ENCODE peak calls at places on chromosome 22, in five cellular contexts. One of them, this sample, is unnamed.

GRCh38 chr22:50086526-50086925 is 1.3 kb upstream of the MLC1 start:
- DNase-seq in heart left ventricle: no peak
- DNase-seq in substantia nigra: no peak
- DNase-seq in right lobe of liver: no peak
- DNase-seq in WERI-Rb-1: no peak
- DNase-seq in this sample: no peak

GRCh38 chr22:44357962-44358553 is 45.3 kb upstream of the SHISAL1 start:
- DNase-seq in heart left ventricle: peak
- DNase-seq in substantia nigra: no peak
- DNase-seq in right lobe of liver: peak
- DNase-seq in WERI-Rb-1: no peak
- DNase-seq in this sample: no peak

GRCh38 chr22:30286813-30287625 is 2.3 kb downstream of the CASTOR1 start:
- DNase-seq in heart left ventricle: peak
- DNase-seq in substantia nigra: peak
- DNase-seq in right lobe of liver: peak
- DNase-seq in WERI-Rb-1: peak
- DNase-seq in this sample: peak

GRCh38 chr22:24758164-24758799 is 16.2 kb downstream of the PIWIL3 start:
- DNase-seq in heart left ventricle: no peak
- DNase-seq in substantia nigra: peak
- DNase-seq in right lobe of liver: peak
- DNase-seq in WERI-Rb-1: peak
- DNase-seq in this sample: peak

GRCh38 chr22:17486313-17486712 is 77.0 kb upstream of the SLC25A18 start:
- DNase-seq in heart left ventricle: no peak
- DNase-seq in substantia nigra: peak
- DNase-seq in right lobe of liver: no peak
- DNase-seq in WERI-Rb-1: no peak
- DNase-seq in this sample: no peak

GRCh38 chr22:24503137-24503850 is 8.2 kb downstream of the UPB1 start:
- DNase-seq in heart left ventricle: peak
- DNase-seq in substantia nigra: peak
- DNase-seq in right lobe of liver: peak
- DNase-seq in WERI-Rb-1: peak
- DNase-seq in this sample: peak

GRCh38 chr22:26172389-26172990 is 3.2 kb downstream of the SEZ6L start:
- DNase-seq in heart left ventricle: no peak
- DNase-seq in substantia nigra: peak
- DNase-seq in right lobe of liver: peak
- DNase-seq in WERI-Rb-1: peak
- DNase-seq in this sample: no peak

GRCh38 chr22:42879371-42880021 is 22.4 kb upstream of the ARFGAP3 start:
- DNase-seq in heart left ventricle: peak
- DNase-seq in substantia nigra: no peak
- DNase-seq in right lobe of liver: no peak
- DNase-seq in WERI-Rb-1: no peak
- DNase-seq in this sample: no peak

GRCh38 chr22:29130490-29130889 is 57.7 kb downstream of the KREMEN1 start:
- DNase-seq in heart left ventricle: no peak
- DNase-seq in substantia nigra: no peak
- DNase-seq in right lobe of liver: no peak
- DNase-seq in WERI-Rb-1: no peak
- DNase-seq in this sample: no peak

GRCh38 chr22:23153994-23154393 is 8.7 kb downstream of the RAB36 start:
- DNase-seq in heart left ventricle: no peak
- DNase-seq in substantia nigra: no peak
- DNase-seq in right lobe of liver: no peak
- DNase-seq in WERI-Rb-1: no peak
- DNase-seq in this sample: no peak

GRCh38 chr22:50087646-50088045 is 2.2 kb upstream of the MOV10L1 start:
- DNase-seq in heart left ventricle: no peak
- DNase-seq in substantia nigra: no peak
- DNase-seq in right lobe of liver: no peak
- DNase-seq in WERI-Rb-1: no peak
- DNase-seq in this sample: no peak

GRCh38 chr22:39207141-39208012 is 37.4 kb downstream of the PDGFB start:
- DNase-seq in heart left ventricle: no peak
- DNase-seq in substantia nigra: no peak
- DNase-seq in right lobe of liver: no peak
- DNase-seq in WERI-Rb-1: no peak
- DNase-seq in this sample: no peak

GRCh38 chr22:38177926-38178604 is 3.6 kb downstream of the PLA2G6 start:
- DNase-seq in heart left ventricle: no peak
- DNase-seq in substantia nigra: peak
- DNase-seq in right lobe of liver: no peak
- DNase-seq in WERI-Rb-1: no peak
- DNase-seq in this sample: no peak

GRCh38 chr22:23183107-23183698 is 2.9 kb downstream of the BCR start:
- DNase-seq in heart left ventricle: peak
- DNase-seq in substantia nigra: peak
- DNase-seq in right lobe of liver: peak
- DNase-seq in WERI-Rb-1: peak
- DNase-seq in this sample: peak

GRCh38 chr22:43042101-43042780 is 27.3 kb upstream of the PACSIN2 start:
- DNase-seq in heart left ventricle: no peak
- DNase-seq in substantia nigra: no peak
- DNase-seq in right lobe of liver: no peak
- DNase-seq in WERI-Rb-1: no peak
- DNase-seq in this sample: no peak

GRCh38 chr22:28883917-28884753 is 763 bp downstream of the ZNRF3 start:
- DNase-seq in heart left ventricle: peak
- DNase-seq in substantia nigra: no peak
- DNase-seq in right lobe of liver: peak
- DNase-seq in WERI-Rb-1: peak
- DNase-seq in this sample: no peak

GRCh38 chr22:35306350-35306967 is 6.8 kb downstream of the TOM1 start:
- DNase-seq in heart left ventricle: no peak
- DNase-seq in substantia nigra: no peak
- DNase-seq in right lobe of liver: no peak
- DNase-seq in WERI-Rb-1: no peak
- DNase-seq in this sample: no peak

GRCh38 chr22:49979587-49980264 is 19.2 kb downstream of the PIM3 start:
- DNase-seq in heart left ventricle: no peak
- DNase-seq in substantia nigra: no peak
- DNase-seq in right lobe of liver: peak
- DNase-seq in WERI-Rb-1: peak
- DNase-seq in this sample: no peak

GRCh38 chr22:22609271-22609670 is 35.1 kb upstream of the GGTLC2 start:
- DNase-seq in heart left ventricle: no peak
- DNase-seq in substantia nigra: no peak
- DNase-seq in right lobe of liver: no peak
- DNase-seq in WERI-Rb-1: no peak
- DNase-seq in this sample: no peak

GRCh38 chr22:30038219-30038618 is 42.0 kb upstream of the HORMAD2 start:
- DNase-seq in heart left ventricle: no peak
- DNase-seq in substantia nigra: no peak
- DNase-seq in right lobe of liver: peak
- DNase-seq in WERI-Rb-1: no peak
- DNase-seq in this sample: no peak

GRCh38 chr22:38843201-38843715 is 570 bp downstream of the NPTXR start:
- DNase-seq in heart left ventricle: peak
- DNase-seq in substantia nigra: no peak
- DNase-seq in right lobe of liver: no peak
- DNase-seq in WERI-Rb-1: peak
- DNase-seq in this sample: no peak

GRCh38 chr22:36257948-36258674 is 5.2 kb downstream of the APOL1 start:
- DNase-seq in heart left ventricle: no peak
- DNase-seq in substantia nigra: no peak
- DNase-seq in right lobe of liver: no peak
- DNase-seq in WERI-Rb-1: no peak
- DNase-seq in this sample: no peak

This sample was measured in tibial nerve.